ENCODE peak calls at places on chromosomes 2 and 18, in six cellular contexts. A, B, J, I, F and M are unnamed samples.

GRCh38 chr2:217617496-217618085 is 385.2 kb downstream of the TNS1 start:
- DNase-seq in A (peak), I (no peak), B (no peak), F (no peak), J (no peak), M (no peak)

GRCh38 chr18:61892683-61893303 is at the start of gene RNF152:
- DNase-seq in J (peak), I (no peak), F (peak), B (no peak), A (peak), M (peak)

GRCh38 chr2:216164087-216164486 is 54.9 kb downstream of the XRCC5 start:
- DNase-seq in B (no peak), A (no peak), F (no peak), I (no peak), J (no peak), M (no peak)

GRCh38 chr2:150482111-150482510 is 5.4 kb downstream of the RND3 start:
- DNase-seq in A (no peak), F (no peak), J (no peak), B (no peak), I (no peak), M (no peak)

GRCh38 chr2:227849906-227850305 is 21.5 kb upstream of the DAW1 start:
- DNase-seq in B (no peak), F (no peak), A (peak), J (no peak), I (no peak), M (no peak)

GRCh38 chr2:164757934-164758695 is 83.5 kb downstream of the COBLL1 start:
- DNase-seq in J (no peak), F (no peak), B (no peak), A (peak), I (no peak), M (no peak)

GRCh38 chr2:56615750-56616149 is 432.0 kb downstream of the CCDC85A start:
- DNase-seq in J (no peak), B (no peak), A (no peak), I (no peak), F (no peak), M (no peak)

GRCh38 chr2:241507430-241508239 is 749 bp downstream of the STK25 start:
- DNase-seq in B (peak), A (peak), J (peak), F (peak), I (peak), M (no peak)

GRCh38 chr2:190561091-190561490 is 26.6 kb upstream of the NEMP2 start:
- DNase-seq in I (no peak), B (no peak), A (no peak), J (no peak), F (no peak), M (no peak)

GRCh38 chr2:203650860-203651613 is 55.4 kb upstream of the CD28 start:
- DNase-seq in J (no peak), I (no peak), A (peak), B (peak), F (peak), M (no peak)

GRCh38 chr2:212842544-212843185 is 304.1 kb upstream of the ERBB4 start:
- DNase-seq in F (no peak), J (no peak), B (no peak), I (no peak), A (peak), M (no peak)

GRCh38 chr2:109352898-109353689 is 224.1 kb downstream of the SH3RF3 start:
- DNase-seq in I (no peak), A (no peak), F (peak), J (no peak), B (no peak), M (no peak)

GRCh38 chr2:139836769-139837168 is 1056.6 kb upstream of the NXPH2 start:
- DNase-seq in I (no peak), F (no peak), J (no peak), A (no peak), B (no peak), M (no peak)

GRCh38 chr2:212536385-212537310 is 2.0 kb downstream of the ERBB4 start:
- DNase-seq in I (no peak), B (no peak), F (no peak), J (no peak), A (no peak), M (no peak)

GRCh38 chr2:127174176-127174575 is 45.9 kb downstream of the CYP27C1 start:
- DNase-seq in F (no peak), I (no peak), A (peak), J (no peak), B (peak), M (no peak)

GRCh38 chr2:2026252-2026831 is 282.0 kb upstream of the PXDN start:
- DNase-seq in B (no peak), A (no peak), J (no peak), I (no peak), F (no peak), M (no peak)

GRCh38 chr2:57126410-57126809 is 920.2 kb upstream of the VRK2 start:
- DNase-seq in B (no peak), I (no peak), J (no peak), A (no peak), F (no peak), M (no peak)

GRCh38 chr18:75455249-75456183 is 28.0 kb upstream of the SMIM21 start:
- DNase-seq in F (no peak), I (peak), A (peak), B (no peak), J (peak), M (peak)

GRCh38 chr2:102273619-102274211 is 37.6 kb upstream of the IL1RL1 start:
- DNase-seq in I (no peak), J (no peak), B (no peak), A (peak), F (no peak), M (no peak)

GRCh38 chr18:25097119-25098114 is 254.5 kb downstream of the ZNF521 start:
- DNase-seq in A (peak), B (no peak), I (no peak), J (no peak), F (no peak), M (no peak)

GRCh38 chr2:152127628-152128027 is 28.8 kb upstream of the CACNB4 start:
- DNase-seq in A (no peak), J (no peak), F (no peak), I (no peak), B (no peak), M (no peak)

GRCh38 chr2:1769703-1770422 is 25.5 kb upstream of the PXDN start:
- DNase-seq in F (peak), B (peak), J (peak), I (peak), A (peak), M (peak)

GRCh38 chr2:239756392-239757153 is 268.6 kb downstream of the NDUFA10 start:
- DNase-seq in J (no peak), I (no peak), F (no peak), B (no peak), A (peak), M (no peak)

GRCh38 chr18:55763298-55763697 is 175.3 kb upstream of the TCF4 start:
- DNase-seq in J (no peak), B (peak), A (peak), I (no peak), F (no peak), M (no peak)

GRCh38 chr18:35782926-35783325 is 189.6 kb upstream of the RMP24 start:
- DNase-seq in A (no peak), I (no peak), F (no peak), J (no peak), B (no peak), M (no peak)

GRCh38 chr2:144705328-144706245 is 185.7 kb upstream of the ZEB2 start:
- DNase-seq in A (peak), I (no peak), J (no peak), B (no peak), F (no peak), M (no peak)

GRCh38 chr18:61132036-61132435 is 201.2 kb upstream of the CDH20 start:
- DNase-seq in A (no peak), J (no peak), F (no peak), B (no peak), I (no peak), M (no peak)

GRCh38 chr2:42382144-42382543 is 21.1 kb upstream of the COX7A2L start:
- DNase-seq in A (no peak), B (no peak), F (no peak), I (no peak), J (no peak), M (no peak)

GRCh38 chr2:42383855-42384530 is 23.0 kb upstream of the COX7A2L start:
- DNase-seq in J (no peak), I (no peak), A (no peak), F (no peak), B (no peak), M (no peak)

GRCh38 chr2:42390401-42390969 is 29.5 kb upstream of the COX7A2L start:
- DNase-seq in B (no peak), I (no peak), J (no peak), F (no peak), A (no peak), M (no peak)

GRCh38 chr2:42386684-42387083 is 25.7 kb upstream of the COX7A2L start:
- DNase-seq in F (no peak), A (no peak), I (no peak), J (no peak), B (no peak), M (no peak)

GRCh38 chr2:42385225-42385624 is 24.2 kb upstream of the COX7A2L start:
- DNase-seq in B (peak), I (no peak), F (no peak), A (peak), J (no peak), M (no peak)
- TF ChIP-seq CTCF in B (no peak), I (no peak), F (no peak), A (peak), J (peak), M (no peak)

GRCh38 chr2:192190474-192190873 is 4.3 kb downstream of the TMEFF2 start:
- DNase-seq in A (peak), B (no peak), J (no peak), I (no peak), F (no peak), M (no peak)
- TF ChIP-seq CTCF in A (peak), B (peak), J (peak), I (peak), F (no peak), M (peak)

DNA sequence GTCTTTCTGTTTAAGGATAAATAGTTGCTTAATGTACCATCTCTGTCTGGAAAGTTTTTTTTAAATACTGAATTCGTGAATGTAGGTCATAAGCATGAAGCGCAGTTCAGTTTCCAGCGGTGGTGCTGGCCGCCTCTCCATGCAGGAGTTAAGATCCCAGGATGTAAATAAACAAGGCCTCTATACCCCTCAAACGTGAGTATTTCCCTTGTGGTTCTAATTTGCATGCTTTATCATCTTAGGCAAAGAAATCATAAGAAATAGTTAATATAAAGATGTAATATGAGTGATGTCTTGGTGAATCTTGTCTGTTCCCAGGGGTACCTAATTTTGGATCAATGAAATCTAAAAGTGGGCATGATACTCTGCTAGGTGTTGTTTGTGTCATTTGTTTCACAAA is 1.5 kb downstream of the NDC80 start:
- DNase-seq in J (no peak), F (no peak), B (no peak), A (no peak), I (no peak), M (no peak)
- TF ChIP-seq CTCF in J (no peak), F (no peak), B (no peak), A (no peak), I (no peak), M (no peak)

GRCh38 chr18:50045126-50045525 is 149.8 kb downstream of the MYO5B start:
- DNase-seq in I (no peak), F (no peak), J (no peak), A (no peak), B (no peak), M (no peak)
- TF ChIP-seq CTCF in I (no peak), F (no peak), J (no peak), A (no peak), B (no peak), M (no peak)

DNA sequence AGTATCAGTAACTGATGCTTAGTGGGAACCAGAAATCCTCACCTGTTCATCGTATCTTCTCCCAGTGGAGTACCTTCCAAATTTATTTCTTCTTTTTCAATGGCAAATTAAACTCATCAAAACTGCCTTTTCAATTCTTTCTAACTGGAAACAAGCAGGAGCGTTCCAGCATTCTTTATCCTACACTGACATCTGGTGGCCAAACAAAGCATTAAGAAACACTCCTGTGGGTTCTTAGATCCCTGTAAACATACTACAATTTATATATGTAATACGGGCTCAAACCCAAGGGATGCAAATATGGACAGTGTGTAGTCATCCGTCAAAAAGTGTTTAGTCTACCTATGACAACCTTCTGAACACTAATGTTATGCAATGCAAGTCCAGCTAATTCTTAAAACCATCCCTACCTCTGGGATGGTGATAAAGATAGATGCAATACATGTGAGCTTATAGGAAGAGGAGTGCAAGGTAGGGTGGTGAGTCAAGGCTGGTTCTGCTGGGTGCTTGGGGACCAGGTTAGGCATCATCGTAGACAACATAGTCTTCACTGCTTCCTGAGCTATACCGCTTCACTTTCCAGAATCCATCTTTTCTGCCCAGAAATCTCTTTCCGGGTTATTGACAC is 375.0 kb downstream of the CTNNA2 start:
- DNase-seq in I (no peak), B (peak), J (no peak), F (no peak), A (peak), M (no peak)
- TF ChIP-seq CTCF in I (peak), B (peak), J (peak), F (no peak), A (peak), M (peak)

GRCh38 chr2:231673348-231673770 is 35.0 kb upstream of the PTMA start:
- DNase-seq in F (peak), B (peak), J (peak), A (peak), I (no peak), M (no peak)

GRCh38 chr2:231670892-231671616 is 37.3 kb upstream of the PTMA start:
- DNase-seq in J (no peak), I (no peak), A (no peak), B (no peak), F (peak), M (no peak)

GRCh38 chr2:231671617-231672350 is 36.5 kb upstream of the PTMA start:
- DNase-seq in B (no peak), A (no peak), J (no peak), I (no peak), F (peak), M (no peak)

GRCh38 chr2:231674587-231675334 is 33.6 kb upstream of the PTMA start:
- DNase-seq in J (peak), B (peak), I (no peak), A (peak), F (peak), M (peak)

DNA sequence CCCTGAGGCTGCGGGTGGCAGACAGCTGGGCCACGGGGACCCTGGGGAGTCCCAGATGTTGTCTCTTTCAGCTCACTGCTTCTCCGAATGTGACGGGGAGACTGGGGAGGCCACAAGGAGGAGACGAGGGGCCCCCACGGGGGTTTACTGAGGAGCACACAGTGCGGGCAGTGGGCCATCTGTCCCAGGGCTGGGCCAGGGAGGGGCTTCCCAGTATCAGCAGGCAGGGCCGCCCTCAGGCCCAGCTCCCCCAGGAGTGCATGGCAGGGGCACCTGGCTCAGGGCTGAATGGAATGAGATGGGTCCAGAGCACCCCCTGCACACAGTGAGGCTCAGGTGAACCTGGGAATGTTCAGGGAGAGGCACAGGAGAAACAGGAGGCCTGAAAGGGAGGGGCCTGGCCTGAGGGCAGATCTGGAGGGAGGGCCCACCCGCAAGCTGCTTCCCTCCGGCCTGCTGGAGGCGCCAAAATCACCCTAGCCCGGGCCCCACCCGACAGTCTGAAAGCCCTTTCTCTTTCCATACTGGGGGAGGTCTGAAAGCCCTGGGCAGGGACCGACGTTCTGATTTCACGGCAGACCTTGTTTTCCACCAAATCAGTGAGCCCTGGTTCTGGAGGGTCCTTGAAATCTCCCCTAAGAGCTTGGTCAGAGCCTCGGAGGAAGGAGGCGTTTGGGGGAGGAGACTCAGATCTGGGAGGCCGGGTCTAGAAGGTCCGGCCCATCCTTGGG is 35.5 kb upstream of the PTMA start:
- DNase-seq in B (peak), J (no peak), A (peak), F (peak), I (no peak), M (no peak)
- TF ChIP-seq CTCF in B (no peak), J (peak), A (peak), F (no peak), I (no peak), M (peak)